ENCODE peak calls at places on chromosomes 7 and 10, in eight cellular contexts. Q is A549; M is naive thymus-derived CD4-positive, alpha-beta T cell; P is AG04450; I is transverse colon; D is psoas muscle; U is astrocyte of the spinal cord; J is fibroblast of the aortic adventitia. Z is an unnamed sample.

GRCh38 chr7:92840309-92840708 is 3.9 kb upstream of the CDK6 start:
- DNase-seq in P (no peak), D (no peak), U (no peak), I (no peak), J (no peak), Q (no peak), M (no peak), Z (no peak)

GRCh38 chr10:44566786-44567185 is 181.9 kb upstream of the CXCL12 start:
- DNase-seq in M (no peak), I (no peak), Q (no peak), P (no peak), J (no peak), U (no peak), D (no peak), Z (no peak)

GRCh38 chr7:4416436-4417092 is 265.5 kb upstream of the FOXK1 start:
- DNase-seq in P (no peak), U (no peak), D (no peak), J (peak; percentile 1), I (peak; percentile 12), M (no peak), Q (peak; percentile 35), Z (no peak)

GRCh38 chr7:131619336-131620305 is 63.2 kb upstream of the PODXL start:
- DNase-seq in I (no peak), J (no peak), D (no peak), M (no peak), P (no peak), Q (no peak), U (no peak), Z (no peak)

GRCh38 chr10:81026597-81026996 is 488.9 kb downstream of the SH2D4B start:
- DNase-seq in I (no peak), Q (no peak), P (no peak), D (no peak), J (no peak), M (no peak), U (peak; percentile 22), Z (no peak)

GRCh38 chr7:112069879-112070321 is 136.3 kb downstream of the DOCK4 start:
- DNase-seq in D (no peak), I (no peak), J (no peak), U (peak; percentile 17), Q (no peak), P (no peak), M (no peak), Z (no peak)

GRCh38 chr10:103618575-103619423 is 125.3 kb downstream of the NEURL1 start:
- DNase-seq in M (no peak), J (peak; percentile 97), U (no peak), P (no peak), Q (no peak), D (peak; percentile 86), I (peak; percentile 27), Z (no peak)

GRCh38 chr7:55164527-55164926 is 145.7 kb downstream of the EGFR start:
- DNase-seq in J (no peak), D (no peak), M (no peak), P (no peak), U (no peak), I (no peak), Q (no peak), Z (no peak)

GRCh38 chr7:66110861-66111260 is 3.8 kb upstream of the CRCP start:
- DNase-seq in P (peak; percentile 73), M (no peak), J (peak; percentile 91), U (peak; percentile 93), D (no peak), I (no peak), Q (peak; percentile 68), Z (no peak)

GRCh38 chr10:72333111-72334012 is 21.4 kb downstream of the DNAJB12 start:
- DNase-seq in I (no peak), P (no peak), J (no peak), D (no peak), M (no peak), Q (no peak), U (no peak), Z (no peak)

GRCh38 chr10:28180654-28181053 is 122.2 kb downstream of the MPP7 start:
- DNase-seq in I (no peak), M (no peak), Q (no peak), U (no peak), J (no peak), D (no peak), P (no peak), Z (no peak)

GRCh38 chr7:43677864-43678263 is 51.5 kb downstream of the COA1 start:
- DNase-seq in U (no peak), D (no peak), I (no peak), J (no peak), P (no peak), Q (no peak), M (no peak), Z (no peak)

GRCh38 chr10:3897156-3897555 is 112.1 kb upstream of the KLF6 start:
- DNase-seq in M (no peak), D (no peak), Q (peak; percentile 49), I (no peak), P (no peak), J (peak; percentile 60), U (peak; percentile 59), Z (no peak)

GRCh38 chr10:88525371-88526079 is 57.6 kb downstream of the RNLS start:
- DNase-seq in M (no peak), P (no peak), J (peak; percentile 81), I (peak; percentile 60), Q (peak; percentile 50), D (no peak), U (peak; percentile 73), Z (no peak)

GRCh38 chr10:23613900-23614299 is 175.0 kb downstream of the OTUD1 start:
- DNase-seq in M (no peak), P (no peak), D (no peak), Q (no peak), U (no peak), J (no peak), I (no peak), Z (no peak)
- H3K4me3 ChIP-seq in M (no peak overlapping the region), P (no peak overlapping the region), D (no peak overlapping the region), Q (no peak overlapping the region), U (no peak overlapping the region), J (no peak overlapping the region), I (no peak overlapping the region), Z (no peak overlapping the region)

GRCh38 chr7:155381852-155382801 is 75.8 kb upstream of the EN2 start:
- DNase-seq in M (no peak), P (no peak), U (no peak), I (no peak), D (peak; percentile 46), J (no peak), Q (no peak), Z (no peak)
- H3K4me3 ChIP-seq in M (no peak overlapping the region), P (peak overlapping the region; percentile 10), U (no peak overlapping the region), I (peak overlapping the region; percentile 28), D (peak overlapping the region; percentile 49), J (peak overlapping the region; percentile 28), Q (no peak overlapping the region), Z (peak overlapping the region; percentile 8)

GRCh38 chr10:93680414-93681047 is 21.9 kb downstream of the FRA10AC1 start:
- DNase-seq in D (no peak), U (peak; percentile 52), Q (peak; percentile 69), J (peak; percentile 70), I (no peak), M (no peak), P (no peak), Z (no peak)
- H3K4me3 ChIP-seq in D (no peak overlapping the region), U (no peak overlapping the region), Q (no peak overlapping the region), J (no peak overlapping the region), I (no peak overlapping the region), M (no peak overlapping the region), P (no peak overlapping the region), Z (no peak overlapping the region)

GRCh38 chr7:30321992-30322637 is 37.7 kb downstream of the ZNRF2 start:
- DNase-seq in U (no peak), M (peak; percentile 34), J (peak; percentile 48), D (no peak), Q (no peak), P (no peak), I (no peak), Z (no peak)
- H3K4me3 ChIP-seq in U (no peak overlapping the region), M (peak overlapping the region; percentile 44), J (peak overlapping the region; percentile 2), D (peak overlapping the region; percentile 39), Q (no peak overlapping the region), P (no peak overlapping the region), I (peak overlapping the region; percentile 30), Z (peak overlapping the region; percentile 48)

GRCh38 chr10:102309236-102309635 is 63.9 kb downstream of the GBF1 start:
- DNase-seq in U (no peak), D (no peak), P (no peak), M (no peak), I (no peak), Q (no peak), J (no peak), Z (no peak)

GRCh38 chr10:102311025-102311420 is 65.7 kb downstream of the GBF1 start:
- DNase-seq in I (no peak), J (no peak), U (no peak), P (no peak), Q (no peak), M (no peak), D (no peak), Z (no peak)

GRCh38 chr10:102309916-102310315 is 64.6 kb downstream of the GBF1 start:
- DNase-seq in I (no peak), Q (no peak), U (no peak), D (no peak), M (no peak), P (no peak), J (no peak), Z (no peak)

GRCh38 chr10:102312683-102313082 is 67.4 kb downstream of the GBF1 start:
- DNase-seq in P (no peak), J (no peak), M (no peak), Q (no peak), D (no peak), U (peak; percentile 45), I (no peak), Z (no peak)

DNA sequence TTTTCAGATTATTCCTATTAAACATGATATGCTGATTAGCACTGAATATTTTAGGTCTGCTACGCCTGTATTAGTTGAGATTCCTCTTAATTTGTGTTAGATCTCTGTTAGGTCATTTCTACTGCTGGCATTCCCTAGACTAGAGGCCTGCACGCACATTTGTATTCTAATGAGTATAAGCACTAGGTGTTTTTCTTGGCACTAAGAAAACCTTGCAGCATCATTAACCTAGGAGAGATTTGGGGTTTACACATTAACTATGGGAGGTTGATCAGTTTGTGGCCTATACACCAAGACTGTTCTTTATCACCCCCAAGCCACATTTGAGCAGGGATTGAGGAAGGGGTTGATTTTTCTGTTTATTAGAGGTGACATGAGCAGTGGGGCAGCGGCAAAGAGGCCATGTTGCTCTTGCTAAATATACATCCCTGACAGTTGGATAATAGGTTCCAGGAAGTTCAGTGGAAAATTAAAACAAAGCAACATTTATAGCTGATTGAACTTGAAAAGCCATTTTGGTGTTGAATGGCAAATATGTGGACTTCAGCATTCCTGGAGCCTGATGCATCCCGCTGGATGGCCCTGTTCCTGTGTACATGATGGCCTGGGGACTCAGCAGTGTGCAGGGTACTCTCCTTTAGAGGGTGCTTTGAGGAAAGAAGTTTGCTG is 65.2 kb downstream of the GBF1 start:
- DNase-seq in J (peak; percentile 60), M (no peak), Q (peak; percentile 21), I (no peak), U (peak; percentile 71), P (no peak), D (no peak), Z (no peak)
- H3K4me3 ChIP-seq in J (no peak overlapping the region), M (no peak overlapping the region), Q (no peak overlapping the region), I (no peak overlapping the region), U (no peak overlapping the region), P (no peak overlapping the region), D (no peak overlapping the region), Z (no peak overlapping the region)